ENCODE peak calls at places on chromosomes 12 and 14, in ten cellular contexts. One of them, this sample, is unnamed.

GRCh38 chr12:71900091-71900490 is 38.6 kb upstream of the TPH2 start:
- DNase-seq in endodermal cell: no peak
- DNase-seq in mesenchymal stem cell: peak; percentile 31
- DNase-seq in adrenal gland: no peak
- DNase-seq in H9: no peak
- DNase-seq in substantia nigra: no peak
- DNase-seq in A549: peak; percentile 7
- DNase-seq in CD8-positive, alpha-beta memory T cell: no peak
- DNase-seq in mammary epithelial cell: peak; percentile 6
- DNase-seq in suprapubic skin: no peak
- DNase-seq in this sample: no peak

GRCh38 chr12:121765573-121765972 is 27.9 kb downstream of the RHOF start:
- DNase-seq in endodermal cell: peak; percentile 87
- DNase-seq in CD8-positive, alpha-beta memory T cell: no peak
- DNase-seq in adrenal gland: no peak
- DNase-seq in suprapubic skin: no peak
- DNase-seq in H9: peak; percentile 67
- DNase-seq in mesenchymal stem cell: peak; percentile 88
- DNase-seq in substantia nigra: no peak
- DNase-seq in mammary epithelial cell: peak; percentile 58
- DNase-seq in A549: no peak
- DNase-seq in this sample: peak; percentile 57

GRCh38 chr12:12954361-12954760 is 2.4 kb upstream of the GPRC5D start:
- DNase-seq in adrenal gland: no peak
- DNase-seq in substantia nigra: no peak
- DNase-seq in suprapubic skin: no peak
- DNase-seq in H9: no peak
- DNase-seq in CD8-positive, alpha-beta memory T cell: no peak
- DNase-seq in mesenchymal stem cell: no peak
- DNase-seq in endodermal cell: no peak
- DNase-seq in A549: no peak
- DNase-seq in mammary epithelial cell: no peak
- DNase-seq in this sample: no peak

GRCh38 chr12:31405021-31405420 is 79.1 kb upstream of the SINHCAF start:
- DNase-seq in endodermal cell: no peak
- DNase-seq in substantia nigra: no peak
- DNase-seq in suprapubic skin: no peak
- DNase-seq in A549: no peak
- DNase-seq in H9: no peak
- DNase-seq in mesenchymal stem cell: no peak
- DNase-seq in mammary epithelial cell: no peak
- DNase-seq in adrenal gland: no peak
- DNase-seq in CD8-positive, alpha-beta memory T cell: no peak
- DNase-seq in this sample: no peak

GRCh38 chr12:131737485-131737827 is 26.6 kb downstream of the SFSWAP start:
- DNase-seq in substantia nigra: no peak
- DNase-seq in adrenal gland: no peak
- DNase-seq in A549: no peak
- DNase-seq in suprapubic skin: no peak
- DNase-seq in mammary epithelial cell: no peak
- DNase-seq in H9: no peak
- DNase-seq in endodermal cell: no peak
- DNase-seq in CD8-positive, alpha-beta memory T cell: no peak
- DNase-seq in mesenchymal stem cell: no peak
- DNase-seq in this sample: no peak

GRCh38 chr14:93318927-93319326 is 13.9 kb downstream of the BTBD7 start:
- DNase-seq in mesenchymal stem cell: peak; percentile 72
- DNase-seq in CD8-positive, alpha-beta memory T cell: no peak
- DNase-seq in adrenal gland: no peak
- DNase-seq in substantia nigra: no peak
- DNase-seq in H9: no peak
- DNase-seq in A549: no peak
- DNase-seq in mammary epithelial cell: no peak
- DNase-seq in endodermal cell: no peak
- DNase-seq in suprapubic skin: no peak
- DNase-seq in this sample: no peak

GRCh38 chr14:29240046-29240445 is 473.5 kb downstream of the FOXG1 start:
- DNase-seq in mammary epithelial cell: no peak
- DNase-seq in adrenal gland: no peak
- DNase-seq in mesenchymal stem cell: peak; percentile 41
- DNase-seq in suprapubic skin: no peak
- DNase-seq in A549: no peak
- DNase-seq in H9: no peak
- DNase-seq in endodermal cell: no peak
- DNase-seq in CD8-positive, alpha-beta memory T cell: no peak
- DNase-seq in substantia nigra: no peak
- DNase-seq in this sample: no peak

GRCh38 chr12:123748661-123749060 is 13.4 kb upstream of the DNAH10 start:
- DNase-seq in mesenchymal stem cell: no peak
- DNase-seq in suprapubic skin: no peak
- DNase-seq in endodermal cell: no peak
- DNase-seq in substantia nigra: no peak
- DNase-seq in H9: no peak
- DNase-seq in mammary epithelial cell: peak; percentile 86
- DNase-seq in CD8-positive, alpha-beta memory T cell: no peak
- DNase-seq in adrenal gland: no peak
- DNase-seq in A549: no peak
- DNase-seq in this sample: no peak

GRCh38 chr14:23600322-23600707 is 21.7 kb upstream of the JPH4 start:
- DNase-seq in mammary epithelial cell: no peak
- DNase-seq in A549: no peak
- DNase-seq in mesenchymal stem cell: no peak
- DNase-seq in endodermal cell: no peak
- DNase-seq in CD8-positive, alpha-beta memory T cell: no peak
- DNase-seq in H9: no peak
- DNase-seq in substantia nigra: no peak
- DNase-seq in adrenal gland: no peak
- DNase-seq in suprapubic skin: no peak
- DNase-seq in this sample: no peak

GRCh38 chr14:23601845-23602180 is 23.2 kb upstream of the JPH4 start:
- DNase-seq in CD8-positive, alpha-beta memory T cell: no peak
- DNase-seq in adrenal gland: no peak
- DNase-seq in endodermal cell: no peak
- DNase-seq in H9: no peak
- DNase-seq in substantia nigra: no peak
- DNase-seq in suprapubic skin: no peak
- DNase-seq in A549: no peak
- DNase-seq in mesenchymal stem cell: no peak
- DNase-seq in mammary epithelial cell: no peak
- DNase-seq in this sample: no peak

GRCh38 chr14:23600806-23601205 is 22.2 kb upstream of the JPH4 start:
- DNase-seq in mesenchymal stem cell: no peak
- DNase-seq in substantia nigra: no peak
- DNase-seq in suprapubic skin: no peak
- DNase-seq in H9: no peak
- DNase-seq in CD8-positive, alpha-beta memory T cell: no peak
- DNase-seq in mammary epithelial cell: no peak
- DNase-seq in A549: no peak
- DNase-seq in endodermal cell: no peak
- DNase-seq in adrenal gland: no peak
- DNase-seq in this sample: no peak

GRCh38 chr14:23602181-23603095 is 23.8 kb upstream of the JPH4 start:
- DNase-seq in endodermal cell: no peak
- DNase-seq in adrenal gland: no peak
- DNase-seq in H9: no peak
- DNase-seq in mesenchymal stem cell: no peak
- DNase-seq in CD8-positive, alpha-beta memory T cell: no peak
- DNase-seq in suprapubic skin: no peak
- DNase-seq in mammary epithelial cell: no peak
- DNase-seq in substantia nigra: no peak
- DNase-seq in A549: no peak
- DNase-seq in this sample: no peak

DNA sequence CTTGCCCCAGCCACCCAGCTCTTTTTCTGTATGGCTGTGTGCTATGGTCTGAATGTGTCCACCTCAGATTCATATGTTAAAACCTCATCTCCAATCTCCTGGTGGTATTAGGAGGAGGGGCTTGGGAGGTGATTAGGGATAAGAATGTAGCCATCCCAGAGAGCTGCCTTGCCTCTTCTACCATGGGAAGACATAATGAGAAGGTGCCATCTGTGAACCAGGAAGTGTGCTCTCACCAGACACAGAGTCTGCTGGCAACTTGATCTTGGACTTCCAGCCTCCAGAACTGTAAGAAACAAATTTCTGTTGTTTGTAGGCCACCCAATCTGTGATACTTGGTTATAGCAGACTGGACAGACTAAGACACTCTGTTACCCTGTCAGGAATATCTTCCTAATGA is 22.8 kb upstream of the JPH4 start:
- DNase-seq in mammary epithelial cell: no peak
- DNase-seq in mesenchymal stem cell: no peak
- DNase-seq in substantia nigra: no peak
- DNase-seq in A549: no peak
- DNase-seq in endodermal cell: no peak
- DNase-seq in CD8-positive, alpha-beta memory T cell: no peak
- DNase-seq in suprapubic skin: no peak
- DNase-seq in adrenal gland: no peak
- DNase-seq in H9: no peak
- DNase-seq in this sample: no peak
- H3K27ac ChIP-seq in mammary epithelial cell: no peak overlapping the region
- H3K27ac ChIP-seq in mesenchymal stem cell: no peak overlapping the region
- H3K27ac ChIP-seq in substantia nigra: no peak overlapping the region
- H3K27ac ChIP-seq in A549: no peak overlapping the region
- H3K27ac ChIP-seq in endodermal cell: no peak overlapping the region
- H3K27ac ChIP-seq in CD8-positive, alpha-beta memory T cell: no peak overlapping the region
- H3K27ac ChIP-seq in suprapubic skin: no peak overlapping the region
- H3K27ac ChIP-seq in adrenal gland: no peak overlapping the region
- H3K27ac ChIP-seq in H9: no peak overlapping the region
- H3K27ac ChIP-seq in this sample: no peak overlapping the region

GRCh38 chr12:100174506-100174905 is 26.1 kb upstream of the ACTR6 start:
- DNase-seq in mesenchymal stem cell: no peak
- DNase-seq in substantia nigra: no peak
- DNase-seq in adrenal gland: no peak
- DNase-seq in mammary epithelial cell: peak; percentile 29
- DNase-seq in suprapubic skin: no peak
- DNase-seq in A549: no peak
- DNase-seq in CD8-positive, alpha-beta memory T cell: no peak
- DNase-seq in H9: no peak
- DNase-seq in endodermal cell: no peak
- DNase-seq in this sample: no peak
- H3K27ac ChIP-seq in mesenchymal stem cell: no peak overlapping the region
- H3K27ac ChIP-seq in substantia nigra: no peak overlapping the region
- H3K27ac ChIP-seq in adrenal gland: no peak overlapping the region
- H3K27ac ChIP-seq in mammary epithelial cell: no peak overlapping the region
- H3K27ac ChIP-seq in suprapubic skin: no peak overlapping the region
- H3K27ac ChIP-seq in A549: no peak overlapping the region
- H3K27ac ChIP-seq in CD8-positive, alpha-beta memory T cell: no peak overlapping the region
- H3K27ac ChIP-seq in H9: no peak overlapping the region
- H3K27ac ChIP-seq in endodermal cell: no peak overlapping the region
- H3K27ac ChIP-seq in this sample: no peak overlapping the region

DNA sequence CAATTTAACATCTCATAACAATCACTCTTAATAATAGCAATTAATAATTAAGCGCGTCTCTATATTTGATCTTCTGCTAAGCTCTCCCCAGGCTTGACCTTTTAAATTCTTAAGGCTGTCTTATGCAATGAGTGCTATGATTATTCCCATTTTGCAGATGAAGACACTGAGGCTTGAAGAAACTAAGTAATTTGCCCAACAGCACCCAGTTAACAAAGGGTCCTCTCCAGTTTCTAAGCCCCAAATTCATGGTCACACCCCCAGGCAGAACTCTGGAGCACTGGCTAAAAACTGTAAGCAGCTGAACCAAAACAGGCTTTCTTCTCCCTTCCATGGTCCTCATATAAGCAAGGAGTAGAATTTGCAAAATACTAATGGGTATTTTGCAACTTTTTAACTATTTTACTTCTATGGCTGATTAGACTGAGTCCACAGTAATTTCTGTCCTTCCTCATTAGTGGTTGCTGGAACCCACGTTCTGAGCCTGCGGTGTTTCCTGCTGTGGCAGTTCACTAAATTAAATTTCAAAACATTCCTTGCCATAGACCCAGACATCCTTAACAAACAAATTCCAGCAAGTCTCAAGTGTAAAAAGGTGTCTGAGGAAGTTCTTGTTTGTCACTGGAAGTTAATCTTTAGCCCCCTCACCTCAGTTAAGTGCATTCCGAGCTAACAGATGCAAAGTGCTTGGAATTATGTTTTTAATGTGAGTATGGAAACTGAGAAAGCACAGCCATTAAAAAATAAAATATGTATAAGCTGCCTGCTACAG is 76.5 kb downstream of the TMEM132D start:
- DNase-seq in endodermal cell: peak; percentile 74
- DNase-seq in H9: no peak
- DNase-seq in mammary epithelial cell: no peak
- DNase-seq in mesenchymal stem cell: no peak
- DNase-seq in CD8-positive, alpha-beta memory T cell: no peak
- DNase-seq in adrenal gland: no peak
- DNase-seq in suprapubic skin: no peak
- DNase-seq in substantia nigra: no peak
- DNase-seq in A549: no peak
- DNase-seq in this sample: no peak
- H3K27ac ChIP-seq in endodermal cell: no peak overlapping the region
- H3K27ac ChIP-seq in H9: peak overlapping the region; percentile 67
- H3K27ac ChIP-seq in mammary epithelial cell: no peak overlapping the region
- H3K27ac ChIP-seq in mesenchymal stem cell: peak overlapping the region; percentile 19
- H3K27ac ChIP-seq in CD8-positive, alpha-beta memory T cell: no peak overlapping the region
- H3K27ac ChIP-seq in adrenal gland: no peak overlapping the region
- H3K27ac ChIP-seq in suprapubic skin: no peak overlapping the region
- H3K27ac ChIP-seq in substantia nigra: no peak overlapping the region
- H3K27ac ChIP-seq in A549: no peak overlapping the region
- H3K27ac ChIP-seq in this sample: no peak overlapping the region

GRCh38 chr12:3089588-3089987 is 12.4 kb downstream of the TSPAN9 start:
- DNase-seq in mammary epithelial cell: no peak
- DNase-seq in endodermal cell: no peak
- DNase-seq in adrenal gland: no peak
- DNase-seq in A549: no peak
- DNase-seq in H9: no peak
- DNase-seq in suprapubic skin: no peak
- DNase-seq in mesenchymal stem cell: no peak
- DNase-seq in CD8-positive, alpha-beta memory T cell: no peak
- DNase-seq in substantia nigra: no peak
- DNase-seq in this sample: no peak

GRCh38 chr12:3091030-3091304 is 13.8 kb downstream of the TSPAN9 start:
- DNase-seq in endodermal cell: no peak
- DNase-seq in substantia nigra: no peak
- DNase-seq in H9: no peak
- DNase-seq in CD8-positive, alpha-beta memory T cell: no peak
- DNase-seq in suprapubic skin: no peak
- DNase-seq in mesenchymal stem cell: no peak
- DNase-seq in mammary epithelial cell: no peak
- DNase-seq in adrenal gland: no peak
- DNase-seq in A549: no peak
- DNase-seq in this sample: no peak

GRCh38 chr12:3092770-3093169 is 15.6 kb downstream of the TSPAN9 start:
- DNase-seq in adrenal gland: no peak
- DNase-seq in H9: peak; percentile 29
- DNase-seq in mammary epithelial cell: no peak
- DNase-seq in endodermal cell: no peak
- DNase-seq in CD8-positive, alpha-beta memory T cell: no peak
- DNase-seq in mesenchymal stem cell: no peak
- DNase-seq in substantia nigra: no peak
- DNase-seq in A549: no peak
- DNase-seq in suprapubic skin: no peak
- DNase-seq in this sample: no peak

GRCh38 chr12:3090238-3091029 is 13.3 kb downstream of the TSPAN9 start:
- DNase-seq in H9: peak; percentile 27
- DNase-seq in adrenal gland: no peak
- DNase-seq in CD8-positive, alpha-beta memory T cell: no peak
- DNase-seq in mesenchymal stem cell: no peak
- DNase-seq in endodermal cell: no peak
- DNase-seq in suprapubic skin: no peak
- DNase-seq in A549: no peak
- DNase-seq in mammary epithelial cell: no peak
- DNase-seq in substantia nigra: no peak
- DNase-seq in this sample: no peak

DNA sequence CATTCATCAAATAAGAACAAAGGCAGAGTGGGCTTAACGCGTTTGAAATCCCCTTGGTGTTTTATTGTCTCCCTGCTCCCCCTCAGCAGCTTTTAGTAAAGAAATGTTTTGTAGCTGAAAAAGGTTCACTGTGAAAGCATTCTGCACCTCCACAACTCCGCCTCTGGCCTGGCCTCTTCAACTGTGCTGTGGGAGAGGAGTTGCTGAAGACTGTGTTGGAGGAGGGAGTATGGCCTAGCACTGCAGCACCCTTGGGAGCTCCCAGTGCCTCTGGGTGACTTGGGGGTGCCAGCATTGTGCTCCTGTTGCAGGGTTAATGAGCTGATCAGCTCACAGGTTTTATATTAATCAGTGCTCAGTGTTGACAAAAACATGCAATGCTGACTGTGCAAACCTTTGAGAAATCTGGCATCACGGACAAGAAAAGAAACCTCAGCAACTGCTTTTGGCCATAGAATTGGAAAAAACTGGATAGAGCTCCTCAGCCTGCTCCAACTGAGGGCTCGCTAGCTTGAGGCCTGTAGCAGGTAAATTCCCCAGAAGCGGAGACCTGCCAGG is 14.6 kb downstream of the TSPAN9 start:
- DNase-seq in mammary epithelial cell: no peak
- DNase-seq in mesenchymal stem cell: no peak
- DNase-seq in adrenal gland: no peak
- DNase-seq in suprapubic skin: no peak
- DNase-seq in CD8-positive, alpha-beta memory T cell: no peak
- DNase-seq in H9: no peak
- DNase-seq in substantia nigra: no peak
- DNase-seq in A549: no peak
- DNase-seq in endodermal cell: no peak
- DNase-seq in this sample: no peak
- H3K27ac ChIP-seq in mammary epithelial cell: no peak overlapping the region
- H3K27ac ChIP-seq in mesenchymal stem cell: no peak overlapping the region
- H3K27ac ChIP-seq in adrenal gland: no peak overlapping the region
- H3K27ac ChIP-seq in suprapubic skin: no peak overlapping the region
- H3K27ac ChIP-seq in CD8-positive, alpha-beta memory T cell: no peak overlapping the region
- H3K27ac ChIP-seq in H9: no peak overlapping the region
- H3K27ac ChIP-seq in substantia nigra: no peak overlapping the region
- H3K27ac ChIP-seq in A549: no peak overlapping the region
- H3K27ac ChIP-seq in endodermal cell: peak overlapping the region; percentile 12
- H3K27ac ChIP-seq in this sample: no peak overlapping the region